ENCODE peak calls at places on chromosomes 2 and 18, in ten cellular contexts. R, Y, D, G, M, K, H, S, X and U are unnamed samples. For H3K4me1 and H3K27me3, the result is how much of the 10 kb centered on the place peaks cover.

GRCh38 chr2:217402622-217403383 is 542.9 kb upstream of the TNP1 start:
- DNase-seq in S (no peak), X (no peak), Y (peak), H (no peak), D (no peak), G (peak), M (no peak), R (peak), K (no peak), U (no peak)

GRCh38 chr18:58202406-58202730 is 158.3 kb downstream of the NEDD4L start:
- DNase-seq in S (no peak), D (peak), X (no peak), M (peak), Y (peak), K (no peak), H (no peak), G (peak), R (peak), U (no peak)

GRCh38 chr2:17916584-17916983 is 38.1 kb downstream of the KCNS3 start:
- DNase-seq in H (no peak), G (no peak), D (no peak), X (peak), Y (no peak), K (no peak), R (no peak), S (no peak), M (no peak), U (no peak)

GRCh38 chr2:145755019-145755837 is 1235.3 kb upstream of the ZEB2 start:
- DNase-seq in H (no peak), D (no peak), S (no peak), K (no peak), X (no peak), M (no peak), G (no peak), R (no peak), Y (no peak), U (no peak)

GRCh38 chr2:75523313-75524275 is 37.1 kb downstream of the EVA1A start:
- DNase-seq in D (peak), K (no peak), R (peak), H (peak), X (no peak), S (no peak), G (no peak), M (no peak), Y (no peak), U (no peak)

GRCh38 chr2:215417400-215417951 is 18.4 kb downstream of the FN1 start:
- DNase-seq in Y (no peak), S (no peak), G (no peak), H (no peak), K (no peak), M (no peak), D (no peak), R (no peak), X (no peak), U (no peak)

GRCh38 chr2:84729224-84729623 is 151.7 kb downstream of the TRABD2A start:
- DNase-seq in D (no peak), G (no peak), H (no peak), X (no peak), Y (no peak), K (no peak), S (no peak), R (no peak), M (no peak), U (no peak)

GRCh38 chr2:8488001-8488738 is 193.7 kb upstream of the ID2 start:
- DNase-seq in Y (no peak), H (no peak), M (no peak), D (no peak), G (no peak), S (peak), R (no peak), X (no peak), K (no peak), U (no peak)

GRCh38 chr2:46923011-46923669 is 7.5 kb upstream of the MCFD2 start:
- DNase-seq in H (no peak), D (no peak), S (no peak), R (peak), G (no peak), Y (no peak), K (no peak), M (no peak), X (no peak), U (no peak)

GRCh38 chr2:111162718-111163331 is 42.1 kb downstream of the BCL2L11 start:
- DNase-seq in R (no peak), X (peak), S (no peak), G (no peak), Y (no peak), D (peak), K (no peak), M (peak), H (peak), U (no peak)

GRCh38 chr2:28338046-28338753 is 54.5 kb upstream of the FOSL2 start:
- DNase-seq in K (peak), H (peak), S (peak), R (no peak), Y (no peak), M (no peak), X (no peak), G (peak), D (peak), U (peak)

GRCh38 chr2:237061356-237061755 is 24.3 kb upstream of the COPS8 start:
- DNase-seq in D (no peak), H (no peak), Y (no peak), K (no peak), G (no peak), S (no peak), M (no peak), X (peak), R (no peak), U (no peak)

GRCh38 chr18:64097497-64097896 is 51.4 kb downstream of the LINC00305 start:
- DNase-seq in G (no peak), D (no peak), H (peak), R (no peak), X (no peak), Y (no peak), K (no peak), S (no peak), M (no peak), U (no peak)

GRCh38 chr2:197152451-197153228 is 157.9 kb downstream of the ANKRD44 start:
- DNase-seq in S (no peak), M (no peak), H (no peak), Y (no peak), R (no peak), G (no peak), D (peak), K (no peak), X (peak), U (no peak)

GRCh38 chr2:201642086-201642578 is 1.2 kb downstream of the TMEM237 start:
- DNase-seq in D (no peak), K (no peak), S (no peak), R (no peak), H (no peak), X (no peak), Y (no peak), G (no peak), M (no peak), U (no peak)

GRCh38 chr2:188130317-188130716 is 161.4 kb upstream of the GULP1 start:
- DNase-seq in K (no peak), X (no peak), S (no peak), Y (no peak), D (peak), G (no peak), R (no peak), M (no peak), H (no peak), U (no peak)

GRCh38 chr2:31227110-31227509 is 6.8 kb upstream of the EHD3 start:
- DNase-seq in D (no peak), G (no peak), Y (no peak), S (no peak), R (no peak), H (no peak), X (peak), M (no peak), K (no peak), U (no peak)

GRCh38 chr2:8502316-8502715 is 179.5 kb upstream of the ID2 start:
- DNase-seq in D (no peak), M (no peak), X (no peak), S (no peak), K (no peak), G (no peak), R (no peak), H (no peak), Y (no peak), U (no peak)

GRCh38 chr2:192029089-192029488 is 165.6 kb downstream of the TMEFF2 start:
- DNase-seq in S (no peak), Y (no peak), D (peak), R (peak), G (no peak), H (no peak), M (no peak), X (peak), K (no peak), U (no peak)

GRCh38 chr2:193824474-193824873 is 1629.7 kb upstream of the TMEFF2 start:
- DNase-seq in X (no peak), R (peak), S (no peak), H (peak), Y (no peak), M (no peak), G (no peak), D (no peak), K (no peak), U (no peak)

GRCh38 chr2:133760366-133760765 is 192.1 kb upstream of the NCKAP5 start:
- DNase-seq in R (no peak), D (peak), K (no peak), G (no peak), H (no peak), Y (no peak), X (no peak), S (no peak), M (no peak), U (no peak)

GRCh38 chr2:170276056-170276455 is 98.1 kb downstream of the MYO3B start:
- DNase-seq in R (no peak), D (no peak), H (no peak), K (no peak), S (no peak), Y (no peak), M (peak), X (no peak), G (no peak), U (no peak)

GRCh38 chr2:10144771-10145518 is 22.4 kb downstream of the RRM2 start:
- DNase-seq in X (no peak), H (no peak), D (no peak), K (no peak), G (no peak), M (no peak), Y (peak), R (peak), S (no peak), U (no peak)

GRCh38 chr2:25042321-25043240 is 705 bp downstream of the EFR3B start:
- DNase-seq in S (peak), K (no peak), Y (no peak), R (no peak), H (peak), D (peak), G (peak), M (peak), X (peak), U (peak)

GRCh38 chr2:22355816-22356433 is 1029.1 kb upstream of the KLHL29 start:
- DNase-seq in Y (no peak), R (no peak), K (peak), D (peak), S (peak), G (peak), H (no peak), X (peak), M (peak), U (peak)

GRCh38 chr2:82528288-82528687 is 1930.8 kb downstream of the SUCLG1 start:
- DNase-seq in R (no peak), K (no peak), H (no peak), Y (no peak), X (no peak), G (no peak), S (no peak), D (no peak), M (no peak), U (no peak)

GRCh38 chr2:100260712-100261620 is 61.3 kb downstream of the LONRF2 start:
- DNase-seq in S (peak), D (peak), R (peak), Y (no peak), G (peak), X (peak), K (no peak), M (peak), H (peak), U (peak)

GRCh38 chr2:70133521-70134348 is 46.5 kb downstream of the PCBP1 start:
- DNase-seq in R (no peak), Y (no peak), S (no peak), H (peak), D (no peak), K (no peak), X (no peak), G (no peak), M (no peak), U (no peak)

GRCh38 chr2:20933692-20934091 is 110.2 kb downstream of the APOB start:
- DNase-seq in Y (no peak), D (no peak), M (no peak), G (no peak), H (no peak), S (no peak), K (no peak), X (no peak), R (no peak), U (no peak)

GRCh38 chr2:178119181-178119922 is 7.1 kb downstream of the RBM45 start:
- DNase-seq in G (no peak), R (no peak), K (no peak), Y (no peak), M (no peak), H (no peak), X (no peak), D (no peak), S (no peak), U (no peak)

GRCh38 chr2:232649033-232649432 is 15.6 kb downstream of the EFHD1 start:
- DNase-seq in R (no peak), H (no peak), M (no peak), K (no peak), S (no peak), G (no peak), Y (no peak), X (no peak), D (no peak), U (peak)

GRCh38 chr2:24768013-24768412 is 25.2 kb downstream of the PTRHD1 start:
- DNase-seq in X (no peak), H (no peak), Y (no peak), D (no peak), G (no peak), K (no peak), R (no peak), S (peak), M (no peak), U (no peak)

GRCh38 chr2:172513935-172514586 is 41.8 kb upstream of the PDK1 start:
- DNase-seq in G (no peak), H (no peak), M (no peak), S (no peak), X (no peak), Y (no peak), K (no peak), R (no peak), D (no peak), U (no peak)

DNA sequence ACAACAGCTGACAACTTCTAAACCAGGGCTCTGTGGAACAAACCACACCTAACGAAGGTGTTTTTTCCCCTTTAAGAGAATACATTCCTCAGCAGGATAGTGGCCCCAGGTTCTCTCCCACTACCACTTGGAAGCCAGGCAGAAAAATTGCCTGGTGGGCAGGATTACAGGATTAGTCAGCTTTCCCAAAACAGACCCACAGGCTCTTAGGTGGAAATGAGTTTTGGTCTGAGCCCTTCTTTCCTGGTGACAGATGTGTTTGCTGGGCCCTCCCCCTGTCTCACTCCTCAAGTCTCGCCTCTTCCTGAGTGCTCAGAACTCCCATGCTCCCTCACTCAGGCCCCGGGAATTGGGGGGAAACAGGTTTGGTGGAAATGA is 139.4 kb upstream of the HAAO start:
- DNase-seq in D (peak), Y (no peak), H (no peak), M (no peak), X (no peak), G (no peak), S (no peak), K (no peak), R (no peak), U (no peak)
- H3K4me1 ChIP-seq in D (under half), Y (under half), H (under half), M (under half), X (under half), G (under half), S (half or more), K (half or more), R (under half), U (under half)

GRCh38 chr18:22348521-22349316 is 69.0 kb downstream of the CTAGE1 start:
- DNase-seq in R (peak), M (no peak), K (peak), S (peak), X (peak), D (peak), H (peak), Y (no peak), G (peak), U (peak)

GRCh38 chr18:22349317-22349898 is 68.3 kb downstream of the CTAGE1 start:
- DNase-seq in K (no peak), D (no peak), X (no peak), G (no peak), R (no peak), M (no peak), S (no peak), Y (no peak), H (peak), U (no peak)

GRCh38 chr18:22346342-22346967 is 71.3 kb downstream of the CTAGE1 start:
- DNase-seq in D (peak), H (peak), K (peak), Y (no peak), X (no peak), R (peak), M (no peak), S (peak), G (peak), U (peak)

GRCh38 chr18:22346968-22347611 is 70.6 kb downstream of the CTAGE1 start:
- DNase-seq in K (peak), M (no peak), S (peak), Y (no peak), X (peak), R (no peak), G (peak), H (peak), D (peak), U (peak)

DNA sequence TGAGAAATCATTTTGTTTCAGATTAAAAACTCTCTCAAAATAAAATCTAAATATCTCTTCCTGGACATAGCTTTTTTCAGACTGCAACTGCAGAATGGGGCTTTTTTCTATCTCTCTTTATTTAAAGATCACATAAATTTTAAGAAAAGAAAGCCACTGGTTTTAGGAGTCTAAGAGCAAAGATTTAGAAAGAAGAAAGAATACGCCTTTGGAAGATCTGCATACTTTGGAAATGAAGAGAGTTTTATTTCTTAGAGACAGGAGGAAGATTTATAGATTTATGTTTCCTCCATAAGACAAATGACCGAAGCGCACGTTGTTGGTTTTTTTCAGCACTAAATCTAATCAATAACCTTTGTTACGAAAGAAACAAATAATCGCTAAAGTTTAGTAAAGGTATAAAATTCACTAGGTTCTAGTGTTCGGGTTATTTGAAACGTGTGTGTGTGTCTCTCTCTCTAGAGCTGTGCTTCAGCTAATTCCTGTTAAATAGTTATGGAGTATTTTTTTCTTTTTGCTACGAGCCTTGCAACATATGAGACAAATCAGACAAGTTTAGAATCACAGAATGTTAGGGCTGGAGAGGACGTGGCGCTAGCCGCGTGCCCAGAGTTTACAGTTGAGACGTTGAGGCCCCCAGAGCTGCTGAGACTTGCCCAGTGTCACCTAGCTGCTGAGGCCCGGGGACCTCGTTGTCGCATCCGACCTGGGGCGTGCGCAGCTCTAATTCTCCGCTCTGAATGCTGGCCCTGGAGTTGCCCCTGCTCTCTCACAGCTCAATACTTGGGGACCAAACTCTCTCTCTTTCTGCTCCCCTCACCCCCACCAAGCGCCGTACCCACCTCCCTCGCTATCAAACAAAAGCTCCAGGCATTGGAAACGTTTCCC is 69.8 kb downstream of the CTAGE1 start:
- DNase-seq in R (no peak), M (no peak), H (peak), X (peak), Y (no peak), K (no peak), G (peak), D (peak), S (peak), U (no peak)
- H3K27me3 ChIP-seq in R (under half), M (half or more), H (under half), X (half or more), Y (under half), K (under half), G (under half), D (under half), S (under half), U (under half)

GRCh38 chr2:115165529-115166109 is 723.2 kb downstream of the DPP10 start:
- DNase-seq in R (peak), Y (no peak), X (no peak), D (peak), G (peak), M (peak), S (no peak), H (peak), K (no peak), U (no peak)
- TF ChIP-seq CTCF in R (peak), Y (peak), X (peak), D (peak), G (peak), M (peak), S (peak), H (no peak), K (peak), U (no peak)

DNA sequence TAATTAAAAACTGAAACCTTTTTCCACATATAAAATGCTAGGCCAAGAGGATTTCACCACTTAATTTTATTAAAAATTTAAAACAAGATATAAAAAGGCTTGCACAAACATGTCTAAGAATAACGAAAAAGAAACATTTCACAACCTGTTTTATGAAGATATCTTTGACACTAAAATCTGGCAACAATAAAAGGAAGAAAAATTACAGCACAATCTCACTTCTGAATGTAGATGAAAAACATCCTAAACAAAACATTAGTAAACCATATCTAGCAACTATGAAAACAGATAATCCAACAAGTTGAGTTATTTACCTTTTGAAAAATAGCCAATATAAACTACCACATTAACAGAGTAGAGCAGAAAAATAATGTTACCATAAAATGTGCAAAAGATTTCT is 185.4 kb upstream of the MMADHC start:
- DNase-seq in G (no peak), S (no peak), Y (no peak), R (no peak), X (no peak), K (no peak), D (no peak), M (no peak), H (peak), U (no peak)
- H3K4me1 ChIP-seq in G (under half), S (under half), Y (under half), R (under half), X (under half), K (under half), D (under half), M (under half), H (under half), U (under half)

GRCh38 chr2:160890667-160891352 is 269.4 kb upstream of the TANK start:
- DNase-seq in S (no peak), K (no peak), D (no peak), G (no peak), M (no peak), X (no peak), Y (no peak), R (no peak), H (no peak), U (no peak)
- H3K27me3 ChIP-seq in S (under half), K (under half), D (under half), G (under half), M (under half), X (under half), Y (under half), R (under half), H (under half), U (under half)

GRCh38 chr2:13581471-13581870 is 864.7 kb downstream of the TRIB2 start:
- DNase-seq in R (no peak), H (no peak), D (no peak), S (no peak), X (peak), M (no peak), K (no peak), G (no peak), Y (no peak), U (no peak)
- TF ChIP-seq CTCF in R (peak), H (no peak), D (no peak), S (no peak), X (peak), M (peak), K (no peak), G (no peak), Y (peak), U (no peak)

GRCh38 chr18:48803518-48803917 is 147.2 kb downstream of the SMAD7 start:
- DNase-seq in R (no peak), X (peak), K (peak), D (no peak), H (no peak), S (peak), G (peak), M (no peak), Y (peak), U (no peak)

GRCh38 chr18:48800479-48800876 is 150.3 kb downstream of the SMAD7 start:
- DNase-seq in Y (peak), M (no peak), R (no peak), H (no peak), G (peak), K (peak), X (peak), S (no peak), D (no peak), U (peak)

GRCh38 chr18:48800877-48801727 is 149.7 kb downstream of the SMAD7 start:
- DNase-seq in G (peak), Y (peak), M (no peak), K (peak), X (peak), R (no peak), H (no peak), D (peak), S (peak), U (no peak)

GRCh38 chr18:48802543-48803428 is 148.0 kb downstream of the SMAD7 start:
- DNase-seq in G (peak), R (no peak), Y (peak), M (no peak), D (no peak), K (peak), S (peak), X (peak), H (no peak), U (peak)

GRCh38 chr18:48801728-48802542 is 148.8 kb downstream of the SMAD7 start:
- DNase-seq in S (no peak), M (no peak), Y (peak), H (no peak), X (peak), K (peak), R (no peak), D (no peak), G (peak), U (peak)
- H3K4me1 ChIP-seq in S (under half), M (under half), Y (under half), H (under half), X (under half), K (half or more), R (under half), D (under half), G (under half), U (under half)